ENCODE peak calls at places on chromosomes 16 and 17, in six cellular contexts. P, H, D, W, Q and G are unnamed samples.

GRCh38 chr16:72455743-72456659 is 284.0 kb upstream of the PMFBP1 start:
- DNase-seq in P (no peak), H (no peak), D (no peak), W (no peak), Q (no peak), G (no peak)

GRCh38 chr17:2055494-2056220 is 754 bp downstream of the HIC1 start:
- DNase-seq in P (no peak), H (no peak), D (peak), W (peak), Q (no peak), G (peak)

GRCh38 chr16:54987081-54987480 is 56.4 kb downstream of the IRX5 start:
- DNase-seq in P (no peak), H (no peak), D (no peak), W (no peak), Q (no peak), G (no peak)

GRCh38 chr16:74730049-74730683 is 29.5 kb upstream of the MLKL start:
- DNase-seq in P (no peak), H (no peak), D (no peak), W (no peak), Q (peak), G (no peak)

GRCh38 chr17:45367216-45367615 is 50.4 kb upstream of the MAP3K14 start:
- DNase-seq in P (no peak), H (no peak), D (no peak), W (no peak), Q (no peak), G (no peak)

GRCh38 chr16:81067166-81067565 is 9.9 kb downstream of the C16orf46 start:
- DNase-seq in P (no peak), H (no peak), D (no peak), W (no peak), Q (no peak), G (no peak)

GRCh38 chr17:42784811-42785592 is 4.6 kb downstream of the WNK4 start:
- DNase-seq in P (no peak), H (no peak), D (peak), W (no peak), Q (no peak), G (no peak)

GRCh38 chr17:4988168-4988567 is 693 bp upstream of the CAMTA2 start:
- DNase-seq in P (no peak), H (no peak), D (no peak), W (no peak), Q (no peak), G (peak)

GRCh38 chr16:54655171-54655590 is 275.5 kb upstream of the IRX5 start:
- DNase-seq in P (peak), H (no peak), D (no peak), W (no peak), Q (no peak), G (no peak)

GRCh38 chr17:19386974-19387920 is at the start of gene MFAP4:
- DNase-seq in P (peak), H (no peak), D (peak), W (no peak), Q (no peak), G (peak)

GRCh38 chr17:2346475-2346874 is 9.2 kb downstream of the SGSM2 start:
- DNase-seq in P (no peak), H (no peak), D (peak), W (no peak), Q (no peak), G (no peak)

GRCh38 chr17:39700148-39700987 is 504 bp downstream of the ERBB2 start:
- DNase-seq in P (peak), H (no peak), D (peak), W (peak), Q (no peak), G (no peak)

GRCh38 chr17:57158296-57158695 is 73.2 kb downstream of the AKAP1 start:
- DNase-seq in P (no peak), H (no peak), D (no peak), W (no peak), Q (peak), G (no peak)

GRCh38 chr16:55737318-55737717 is 81.5 kb downstream of the SLC6A2 start:
- DNase-seq in P (no peak), H (no peak), D (no peak), W (no peak), Q (no peak), G (no peak)

GRCh38 chr16:9054460-9054859 is 37.0 kb upstream of the HAPSTR1 start:
- DNase-seq in P (no peak), H (no peak), D (no peak), W (no peak), Q (no peak), G (no peak)

GRCh38 chr17:73719588-73720071 is 75.4 kb upstream of the SDK2 start:
- DNase-seq in P (peak), H (no peak), D (no peak), W (no peak), Q (no peak), G (no peak)

GRCh38 chr17:21705021-21705601 is 12.8 kb downstream of the KCNJ18 start:
- DNase-seq in P (no peak), H (no peak), D (peak), W (no peak), Q (no peak), G (no peak)

GRCh38 chr17:47895254-47895855 is 681 bp upstream of the SP2 start:
- DNase-seq in P (no peak), H (no peak), D (no peak), W (no peak), Q (peak), G (peak)

GRCh38 chr17:71399649-71400048 is 721.2 kb upstream of the SOX9 start:
- DNase-seq in P (no peak), H (no peak), D (no peak), W (no peak), Q (no peak), G (no peak)

GRCh38 chr17:79732804-79733691 is 2.3 kb downstream of the ENPP7 start:
- DNase-seq in P (no peak), H (no peak), D (no peak), W (peak), Q (no peak), G (peak)

GRCh38 chr16:64412578-64413280 is 709.1 kb downstream of the CDH11 start:
- DNase-seq in P (no peak), H (no peak), D (no peak), W (no peak), Q (no peak), G (no peak)

GRCh38 chr17:51371732-51372151 is 111.4 kb downstream of the UTP18 start:
- DNase-seq in P (peak), H (peak), D (no peak), W (peak), Q (peak), G (peak)

GRCh38 chr16:2366660-2367309 is 26.3 kb upstream of the ABCA3 start:
- DNase-seq in P (no peak), H (no peak), D (no peak), W (peak), Q (no peak), G (no peak)

GRCh38 chr16:60642956-60643355 is 1393.3 kb downstream of the CDH8 start:
- DNase-seq in P (no peak), H (no peak), D (no peak), W (no peak), Q (no peak), G (no peak)

GRCh38 chr16:88533381-88533831 is 36.8 kb upstream of the ZC3H18 start:
- DNase-seq in P (peak), H (no peak), D (peak), W (no peak), Q (no peak), G (no peak)

GRCh38 chr17:32757963-32758362 is 119.0 kb downstream of the MYO1D start:
- DNase-seq in P (no peak), H (no peak), D (no peak), W (no peak), Q (no peak), G (no peak)

GRCh38 chr16:67258160-67258835 is 9.5 kb downstream of the SLC9A5 start:
- DNase-seq in P (no peak), H (no peak), D (no peak), W (no peak), Q (no peak), G (no peak)

GRCh38 chr16:84689126-84689525 is 10.7 kb upstream of the USP10 start:
- DNase-seq in P (no peak), H (no peak), D (no peak), W (no peak), Q (no peak), G (no peak)

GRCh38 chr17:50028207-50029120 is 27.4 kb upstream of the ITGA3 start:
- DNase-seq in P (peak), H (no peak), D (peak), W (no peak), Q (peak), G (no peak)

GRCh38 chr16:4515611-4516233 is 22.9 kb downstream of the CDIP1 start:
- DNase-seq in P (no peak), H (no peak), D (no peak), W (peak), Q (no peak), G (no peak)

GRCh38 chr16:56776562-56776961 is 46.6 kb downstream of the NUP93 start:
- DNase-seq in P (no peak), H (no peak), D (no peak), W (no peak), Q (no peak), G (no peak)

GRCh38 chr17:10843806-10844205 is 5.9 kb upstream of the PIRT start:
- DNase-seq in P (peak), H (no peak), D (no peak), W (no peak), Q (no peak), G (peak)

GRCh38 chr17:62625870-62626200 is 1.6 kb upstream of the MRC2 start:
- DNase-seq in P (no peak), H (no peak), D (no peak), W (no peak), Q (no peak), G (no peak)

GRCh38 chr17:62627904-62628603 is 584 bp downstream of the MRC2 start:
- DNase-seq in P (peak), H (no peak), D (no peak), W (peak), Q (peak), G (peak)

GRCh38 chr17:62626719-62627218 is 701 bp upstream of the MRC2 start:
- DNase-seq in P (peak), H (no peak), D (no peak), W (peak), Q (peak), G (peak)

GRCh38 chr17:62628845-62629555 is 1.5 kb downstream of the MRC2 start:
- DNase-seq in P (peak), H (no peak), D (no peak), W (peak), Q (no peak), G (peak)

GRCh38 chr17:62627219-62627903 is at the start of gene MRC2:
- DNase-seq in P (peak), H (peak), D (peak), W (peak), Q (peak), G (peak)
- TF ChIP-seq CTCF in P (no peak), H (no peak), D (no peak), W (no peak), Q (no peak), G (no peak)

DNA sequence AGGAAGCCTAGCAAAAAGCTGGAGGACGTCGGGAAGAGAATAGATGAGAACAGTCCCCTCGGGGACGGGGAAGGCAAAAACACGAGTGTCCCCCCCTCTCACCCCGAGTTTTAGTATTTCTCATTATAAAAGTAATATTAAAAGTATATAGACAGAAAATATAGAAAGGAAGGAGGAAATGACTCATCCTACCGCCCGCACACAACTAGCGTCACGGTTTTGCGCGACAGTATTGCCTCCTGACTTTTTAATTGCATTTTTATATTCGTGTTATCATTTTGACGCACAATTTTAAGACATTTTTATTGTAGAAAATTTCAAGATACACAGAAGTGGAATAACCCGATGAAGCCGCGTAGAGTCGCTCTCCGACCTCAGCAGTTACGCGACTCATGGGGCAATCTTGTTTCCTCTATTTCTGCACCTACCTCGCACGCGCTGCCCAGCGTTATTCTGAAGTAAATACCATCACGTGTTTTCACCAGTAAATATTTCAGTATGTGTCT is 652 bp upstream of the SLC25A19 start:
- DNase-seq in P (peak), H (no peak), D (no peak), W (peak), Q (peak), G (peak)
- TF ChIP-seq CTCF in P (no peak), H (no peak), D (no peak), W (peak), Q (peak), G (peak)

GRCh38 chr16:27174798-27175197 is 28.5 kb upstream of the KDM8 start:
- DNase-seq in P (no peak), H (no peak), D (no peak), W (no peak), Q (peak), G (no peak)

GRCh38 chr16:27168790-27169189 is 34.5 kb upstream of the KDM8 start:
- DNase-seq in P (no peak), H (no peak), D (no peak), W (no peak), Q (no peak), G (no peak)

GRCh38 chr16:27171584-27171983 is 31.7 kb upstream of the KDM8 start:
- DNase-seq in P (no peak), H (no peak), D (no peak), W (no peak), Q (no peak), G (no peak)

GRCh38 chr16:27174007-27174406 is 29.3 kb upstream of the KDM8 start:
- DNase-seq in P (no peak), H (no peak), D (no peak), W (no peak), Q (no peak), G (peak)

DNA sequence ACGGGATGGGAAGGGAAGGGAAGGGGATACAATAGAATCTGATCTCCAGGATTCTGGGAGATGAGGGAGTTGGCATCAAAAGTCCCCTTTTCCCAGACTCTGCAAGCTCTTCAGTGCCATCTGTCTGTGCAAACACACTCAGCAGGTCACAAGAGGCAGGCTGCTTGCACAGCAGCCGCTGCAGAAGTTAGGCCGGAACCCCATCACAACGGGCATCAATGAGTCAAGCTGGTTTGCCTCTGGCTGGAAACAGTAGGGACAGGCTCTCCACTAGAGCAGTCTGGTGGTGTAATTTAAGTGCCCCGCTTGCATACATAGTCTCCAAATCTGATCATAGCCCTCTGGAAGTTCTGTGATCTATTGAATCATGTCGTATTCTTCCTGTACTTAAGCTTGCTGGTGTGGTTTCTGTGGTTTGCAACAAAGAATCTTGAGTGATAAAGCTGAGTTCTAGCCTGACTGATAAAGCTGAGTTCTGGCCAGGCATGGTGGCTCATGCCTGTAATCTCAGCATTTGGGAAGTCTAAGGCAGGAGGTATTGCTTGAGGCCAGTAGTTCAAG is 33.7 kb upstream of the KDM8 start:
- DNase-seq in P (peak), H (no peak), D (no peak), W (no peak), Q (peak), G (peak)
- TF ChIP-seq CTCF in P (no peak), H (peak), D (no peak), W (no peak), Q (peak), G (no peak)

GRCh38 chr16:30377812-30378235 is 3.2 kb downstream of the MYL11 start:
- DNase-seq in P (peak), H (peak), D (peak), W (peak), Q (peak), G (peak)

GRCh38 chr16:30380072-30380471 is 2.3 kb downstream of the SEPTIN1 start:
- DNase-seq in P (no peak), H (no peak), D (no peak), W (no peak), Q (no peak), G (no peak)

GRCh38 chr16:30377050-30377811 is 2.6 kb downstream of the MYL11 start:
- DNase-seq in P (peak), H (no peak), D (no peak), W (no peak), Q (no peak), G (no peak)

GRCh38 chr16:30379165-30379783 is 3.1 kb downstream of the SEPTIN1 start:
- DNase-seq in P (no peak), H (no peak), D (no peak), W (no peak), Q (no peak), G (no peak)

GRCh38 chr16:30378236-30379164 is 3.9 kb downstream of the SEPTIN1 start:
- DNase-seq in P (peak), H (peak), D (peak), W (peak), Q (peak), G (peak)
- TF ChIP-seq CTCF in P (no peak), H (peak), D (no peak), W (no peak), Q (no peak), G (no peak)

DNA sequence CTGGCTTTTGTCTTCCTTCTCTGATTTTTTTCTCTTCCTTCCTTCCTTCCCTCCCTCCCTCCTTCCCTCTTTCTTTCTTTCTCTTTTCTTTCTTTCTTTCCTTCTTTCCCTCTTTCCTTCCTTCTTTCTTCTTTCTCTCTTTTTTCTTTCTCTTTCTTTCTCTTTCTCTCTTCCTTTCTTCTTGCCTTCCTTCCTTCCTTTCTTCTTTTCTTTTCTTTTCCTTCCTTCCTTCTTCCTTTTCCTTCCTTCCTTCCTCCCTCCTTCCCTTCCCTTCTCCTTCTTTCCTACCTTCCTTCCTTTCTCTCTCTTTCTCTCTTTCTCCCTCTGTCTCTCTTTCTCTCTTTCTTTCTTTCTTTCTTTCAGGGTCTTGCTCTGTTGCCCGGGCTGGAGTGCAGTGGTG is 54.4 kb downstream of the SCNN1G start:
- DNase-seq in P (no peak), H (no peak), D (no peak), W (no peak), Q (no peak), G (no peak)
- TF ChIP-seq CTCF in P (no peak), H (no peak), D (no peak), W (no peak), Q (no peak), G (no peak)

DNA sequence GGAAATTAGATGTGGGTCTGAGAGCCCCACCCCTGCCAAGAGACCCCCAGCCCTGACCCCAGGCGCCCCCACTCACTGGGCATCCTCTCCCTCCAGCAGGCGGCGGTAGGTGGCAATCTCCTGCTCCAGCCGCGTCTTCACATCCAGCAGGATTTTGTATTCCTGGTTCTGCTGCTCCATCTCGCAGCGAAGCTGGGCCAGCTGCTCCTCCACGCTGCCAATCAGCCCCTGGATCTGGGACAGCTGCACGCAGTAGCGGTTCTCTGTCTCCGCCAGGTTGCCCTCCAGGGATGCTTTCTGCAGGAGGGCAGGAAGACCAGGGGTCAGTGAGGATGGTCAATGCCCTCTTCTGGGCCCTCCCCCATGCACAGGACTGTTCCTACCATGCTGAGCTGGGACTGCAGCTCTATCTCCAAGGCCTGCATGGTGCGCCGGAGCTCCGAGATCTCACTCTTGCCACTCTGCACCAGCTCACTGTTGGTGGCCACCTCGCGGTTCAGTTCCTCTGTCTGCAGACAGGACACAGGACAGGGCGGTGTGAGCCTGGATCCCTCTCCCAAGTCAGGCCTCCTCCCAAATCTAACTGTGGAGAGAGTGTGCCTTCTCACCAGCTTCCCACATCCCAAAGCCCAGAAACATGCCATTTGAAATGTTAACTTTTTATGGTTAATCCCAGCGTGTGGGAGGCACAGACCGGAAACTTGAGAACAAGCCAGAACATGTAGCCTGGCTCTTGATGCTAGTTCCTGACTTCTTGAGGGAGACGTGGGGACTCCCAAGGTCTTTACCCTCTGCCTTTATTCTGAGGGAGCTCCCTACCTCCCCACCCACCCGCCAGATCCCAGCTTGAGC is 3.6 kb downstream of the KRT17 start:
- DNase-seq in P (no peak), H (no peak), D (no peak), W (no peak), Q (no peak), G (no peak)
- TF ChIP-seq CTCF in P (peak), H (no peak), D (no peak), W (no peak), Q (no peak), G (no peak)

GRCh38 chr17:17751996-17752821 is 71.0 kb downstream of the RAI1 start:
- DNase-seq in P (peak), H (peak), D (peak), W (peak), Q (peak), G (peak)
- TF ChIP-seq CTCF in P (no peak), H (peak), D (peak), W (peak), Q (peak), G (peak)